ENCODE peak calls at places on chromosomes 13 and 19, in seven cellular contexts. X, B, Q, A, K, F and H are unnamed samples.

GRCh38 chr13:110390572-110390971 is 83.5 kb downstream of the COL4A2 start:
- DNase-seq in B (no peak), A (no peak), F (no peak), Q (no peak), X (no peak), K (no peak), H (peak; percentile 86)

GRCh38 chr19:3873151-3873550 is 4.3 kb upstream of the ZFR2 start:
- DNase-seq in B (no peak), X (no peak), F (no peak), Q (no peak), A (no peak), K (no peak), H (no peak)

GRCh38 chr13:111043575-111043982 is 71.5 kb upstream of the ARHGEF7 start:
- DNase-seq in A (no peak), Q (no peak), F (no peak), K (no peak), X (no peak), B (no peak), H (peak; percentile 74)

GRCh38 chr19:11578342-11579142 is 1.1 kb upstream of the ACP5 start:
- DNase-seq in F (peak; percentile 67), K (peak; percentile 64), Q (peak; percentile 46), B (no peak), X (no peak), A (peak; percentile 24), H (no peak)

GRCh38 chr13:33168326-33168960 is 117.1 kb downstream of the STARD13 start:
- DNase-seq in Q (no peak), A (no peak), X (no peak), F (no peak), K (no peak), B (no peak), H (no peak)

GRCh38 chr13:99119686-99120085 is 81.0 kb upstream of the UBAC2 start:
- DNase-seq in B (no peak), F (no peak), A (no peak), Q (no peak), K (no peak), X (no peak), H (no peak)

GRCh38 chr19:47145639-47146486 is 15.2 kb downstream of the SAE1 start:
- DNase-seq in Q (no peak), X (no peak), F (no peak), K (no peak), B (no peak), A (no peak), H (no peak)

GRCh38 chr19:48321372-48321621 is 4.1 kb upstream of the EMP3 start:
- DNase-seq in A (peak; percentile 99), K (peak; percentile 99), Q (peak; percentile 97), F (peak; percentile 99), B (peak; percentile 99), X (peak; percentile 92), H (peak; percentile 77)

GRCh38 chr13:106143392-106143791 is 392.1 kb downstream of the EFNB2 start:
- DNase-seq in Q (no peak), F (no peak), B (no peak), A (no peak), X (no peak), K (no peak), H (no peak)

GRCh38 chr13:110925023-110925608 is 10.2 kb upstream of the ANKRD10 start:
- DNase-seq in X (no peak), F (no peak), K (no peak), B (no peak), A (no peak), Q (no peak), H (no peak)

GRCh38 chr19:1217366-1217765 is 11.8 kb downstream of the STK11 start:
- DNase-seq in A (no peak), F (no peak), X (no peak), Q (no peak), B (no peak), K (no peak), H (no peak)

GRCh38 chr13:113118328-113119021 is 4.1 kb upstream of the F10 start:
- DNase-seq in B (no peak), X (no peak), A (no peak), Q (peak; percentile 7), K (peak; percentile 12), F (peak; percentile 19), H (no peak)

GRCh38 chr19:3573162-3573857 is 566 bp downstream of the HMG20B start:
- DNase-seq in F (peak; percentile 33), X (no peak), A (peak; percentile 27), B (no peak), K (peak; percentile 37), Q (no peak), H (no peak)

GRCh38 chr19:17488593-17489391 is 18.5 kb downstream of the SLC27A1 start:
- DNase-seq in X (peak; percentile 96), Q (peak; percentile 48), B (no peak), F (peak; percentile 92), K (peak; percentile 52), A (peak; percentile 82), H (no peak)

GRCh38 chr13:50400930-50401553 is 385.8 kb downstream of the KCNRG start:
- DNase-seq in B (no peak), A (no peak), F (no peak), K (no peak), X (no peak), Q (no peak), H (peak; percentile 10)

GRCh38 chr13:83057119-83057518 is 825.2 kb downstream of the SLITRK1 start:
- DNase-seq in A (no peak), F (no peak), Q (no peak), X (no peak), K (no peak), B (no peak), H (no peak)

GRCh38 chr19:48085904-48086864 is 24.4 kb downstream of the PLA2G4C start:
- DNase-seq in F (no peak), K (no peak), B (no peak), A (no peak), Q (no peak), X (no peak), H (no peak)

GRCh38 chr19:37313335-37313627 is 57.6 kb upstream of the ZNF527 start:
- DNase-seq in K (no peak), B (no peak), F (no peak), X (no peak), Q (no peak), A (no peak), H (no peak)

DNA sequence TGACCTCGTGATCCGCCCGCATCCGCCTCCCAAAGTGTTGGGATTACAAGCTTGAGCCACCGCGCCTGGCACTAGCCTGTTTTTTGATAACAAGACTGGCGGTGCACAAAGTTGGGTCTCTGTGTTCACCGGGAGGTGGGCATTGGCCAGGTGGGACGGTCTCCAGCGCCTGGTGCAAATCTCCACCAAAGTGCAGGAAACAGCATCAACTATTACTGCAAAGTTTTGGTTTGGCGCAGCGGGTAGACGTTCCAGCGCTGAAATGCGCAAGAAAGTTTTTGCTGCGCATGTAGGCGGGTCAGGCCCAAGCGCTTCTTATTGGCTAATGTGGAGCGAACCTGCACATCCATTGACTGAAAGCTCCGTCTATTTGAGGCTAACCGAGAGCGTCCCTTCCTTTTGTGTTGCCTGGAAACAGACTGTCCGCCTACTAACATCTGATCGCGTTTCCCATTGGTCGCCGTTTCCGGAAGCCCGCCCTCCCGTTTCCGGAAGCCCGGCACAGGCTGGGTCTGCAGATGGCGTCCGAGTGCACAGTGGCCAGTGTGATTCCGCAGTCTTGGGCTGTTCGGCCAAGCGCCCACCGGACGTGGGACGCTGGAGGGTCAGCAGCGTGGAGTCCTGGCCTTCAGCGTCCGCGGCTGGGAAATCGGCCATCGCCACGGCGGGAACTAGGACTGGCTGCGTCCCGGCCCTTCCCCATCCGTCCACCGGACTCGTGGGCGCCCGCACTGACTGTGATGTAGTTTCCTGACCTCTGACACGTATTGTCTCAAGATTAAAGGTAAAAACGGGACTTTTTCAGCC is 53.3 kb upstream of the ZNF527 start:
- DNase-seq in K (peak; percentile 96), X (peak; percentile 91), F (peak; percentile 96), A (peak; percentile 97), Q (peak; percentile 96), B (peak; percentile 99), H (peak; percentile 95)
- TF ChIP-seq POLR2A in K (peak; percentile 70), X (peak; percentile 79), F (no peak), A (peak; percentile 92), Q (peak; percentile 60), B (peak; percentile 95), H (peak; percentile 84)

GRCh38 chr19:39824143-39825092 is 9.5 kb downstream of the DYRK1B start:
- DNase-seq in A (peak; percentile 89), X (peak; percentile 75), Q (peak; percentile 82), F (peak; percentile 92), B (no peak), K (peak; percentile 88), H (peak; percentile 97)
- TF ChIP-seq POLR2A in A (peak; percentile 68), X (peak; percentile 22), Q (no peak), F (peak; percentile 31), B (no peak), K (no peak), H (peak; percentile 48)

DNA sequence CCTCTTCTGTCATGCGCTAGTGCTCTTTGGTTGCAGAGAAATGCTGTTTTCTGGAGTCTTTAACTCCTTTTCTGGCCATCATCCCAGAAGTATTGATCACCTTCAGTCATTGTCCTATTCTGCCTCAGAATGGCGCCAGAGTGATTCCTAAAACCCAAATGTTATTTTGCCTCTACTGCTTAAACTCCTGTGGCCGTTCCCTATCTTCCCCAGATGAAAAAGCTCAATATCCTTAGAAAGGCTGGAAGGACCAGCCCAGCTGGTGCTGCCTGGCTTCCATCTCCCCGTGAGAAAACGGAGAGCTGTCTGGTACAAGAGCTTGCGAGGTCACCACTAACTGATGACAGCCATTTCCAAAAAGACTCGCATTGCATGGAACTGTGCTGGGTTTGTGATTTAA is 179.1 kb downstream of the RBM26 start:
- DNase-seq in K (no peak), F (no peak), X (no peak), B (no peak), A (no peak), Q (no peak), H (no peak)
- TF ChIP-seq POLR2A in K (no peak), F (no peak), X (no peak), B (no peak), A (no peak), Q (no peak), H (no peak)

DNA sequence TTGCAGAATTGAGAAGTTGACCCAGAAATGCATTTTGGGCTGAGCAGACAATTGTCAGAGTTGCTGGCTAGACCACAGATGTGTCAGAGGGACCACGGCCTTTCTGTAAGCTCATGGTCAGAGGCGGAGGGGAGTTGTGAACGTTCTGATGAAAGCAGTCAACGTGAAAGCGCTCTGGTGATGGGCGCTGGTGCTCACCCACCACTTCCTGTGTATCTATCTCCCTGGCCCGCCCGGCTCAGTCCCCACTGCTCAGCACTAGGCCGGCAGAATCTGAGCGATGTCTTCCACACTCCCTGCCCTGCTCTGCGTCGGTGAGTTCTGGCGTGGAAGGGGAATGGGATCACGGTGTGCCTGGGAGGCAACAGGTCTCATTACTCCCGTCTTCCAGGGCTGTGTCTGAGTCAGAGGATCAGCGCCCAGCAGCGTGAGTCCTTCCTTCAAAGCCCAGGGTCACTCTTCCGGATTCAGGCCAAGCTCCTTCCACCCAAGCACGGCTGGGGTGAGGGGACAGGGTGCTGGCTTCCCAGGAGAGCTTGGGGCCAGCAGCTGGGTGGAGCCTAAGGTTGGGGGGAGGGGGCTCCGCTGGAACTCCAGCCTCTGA is at the start of gene NCR1:
- DNase-seq in Q (no peak), X (no peak), F (no peak), A (no peak), B (no peak), K (no peak), H (no peak)
- TF ChIP-seq POLR2A in Q (no peak), X (no peak), F (no peak), A (no peak), B (no peak), K (no peak), H (no peak)